ENCODE peak calls at places on chromosomes 7 and 10, in ten cellular contexts. One of them, this sample, is unnamed.

GRCh38 chr7:65269150-65269856 is 104.4 kb upstream of the ZNF92 start:
- DNase-seq in H7: peak; percentile 96
- DNase-seq in fibroblast of the aortic adventitia: no peak
- DNase-seq in BE2C: peak; percentile 97
- DNase-seq in OCI-LY7: peak; percentile 94
- DNase-seq in foreskin fibroblast: no peak
- DNase-seq in GM23248: peak; percentile 20
- DNase-seq in pancreas: no peak
- DNase-seq in psoas muscle: no peak
- DNase-seq in lower lobe of right lung: peak; percentile 46
- DNase-seq in this sample: no peak

GRCh38 chr7:108246227-108246837 is 116.2 kb upstream of the LAMB4 start:
- DNase-seq in psoas muscle: peak; percentile 14
- DNase-seq in lower lobe of right lung: no peak
- DNase-seq in H7: no peak
- DNase-seq in GM23248: peak; percentile 99
- DNase-seq in BE2C: no peak
- DNase-seq in OCI-LY7: no peak
- DNase-seq in pancreas: no peak
- DNase-seq in foreskin fibroblast: peak; percentile 98
- DNase-seq in fibroblast of the aortic adventitia: peak; percentile 98
- DNase-seq in this sample: peak; percentile 59

GRCh38 chr10:119449760-119450461 is 92.6 kb downstream of the RGS10 start:
- DNase-seq in H7: no peak
- DNase-seq in foreskin fibroblast: peak; percentile 37
- DNase-seq in fibroblast of the aortic adventitia: peak; percentile 96
- DNase-seq in lower lobe of right lung: peak; percentile 54
- DNase-seq in pancreas: no peak
- DNase-seq in OCI-LY7: peak; percentile 45
- DNase-seq in psoas muscle: peak; percentile 79
- DNase-seq in GM23248: peak; percentile 100
- DNase-seq in BE2C: peak; percentile 72
- DNase-seq in this sample: peak; percentile 75

GRCh38 chr10:29372920-29373319 is 84.0 kb downstream of the LYZL1 start:
- DNase-seq in pancreas: no peak
- DNase-seq in OCI-LY7: no peak
- DNase-seq in psoas muscle: no peak
- DNase-seq in fibroblast of the aortic adventitia: no peak
- DNase-seq in BE2C: peak; percentile 28
- DNase-seq in lower lobe of right lung: no peak
- DNase-seq in GM23248: no peak
- DNase-seq in foreskin fibroblast: no peak
- DNase-seq in H7: no peak
- DNase-seq in this sample: no peak

GRCh38 chr10:102243304-102243703 is 2.0 kb upstream of the PITX3 start:
- DNase-seq in fibroblast of the aortic adventitia: peak; percentile 89
- DNase-seq in OCI-LY7: no peak
- DNase-seq in psoas muscle: no peak
- DNase-seq in lower lobe of right lung: no peak
- DNase-seq in foreskin fibroblast: peak; percentile 81
- DNase-seq in BE2C: no peak
- DNase-seq in pancreas: no peak
- DNase-seq in GM23248: peak; percentile 89
- DNase-seq in H7: no peak
- DNase-seq in this sample: no peak

GRCh38 chr10:10911471-10911921 is 106.2 kb upstream of the CELF2 start:
- DNase-seq in H7: peak; percentile 24
- DNase-seq in OCI-LY7: no peak
- DNase-seq in BE2C: no peak
- DNase-seq in GM23248: peak; percentile 89
- DNase-seq in foreskin fibroblast: peak; percentile 89
- DNase-seq in pancreas: no peak
- DNase-seq in fibroblast of the aortic adventitia: peak; percentile 94
- DNase-seq in lower lobe of right lung: peak; percentile 83
- DNase-seq in psoas muscle: peak; percentile 82
- DNase-seq in this sample: peak; percentile 90

GRCh38 chr10:4270116-4270515 is 485.1 kb upstream of the KLF6 start:
- DNase-seq in lower lobe of right lung: no peak
- DNase-seq in psoas muscle: no peak
- DNase-seq in pancreas: no peak
- DNase-seq in BE2C: no peak
- DNase-seq in fibroblast of the aortic adventitia: peak; percentile 85
- DNase-seq in GM23248: peak; percentile 91
- DNase-seq in H7: no peak
- DNase-seq in foreskin fibroblast: peak; percentile 86
- DNase-seq in OCI-LY7: no peak
- DNase-seq in this sample: no peak

GRCh38 chr7:105975770-105976428 is 12.8 kb downstream of the CDHR3 start:
- DNase-seq in H7: no peak
- DNase-seq in fibroblast of the aortic adventitia: peak; percentile 29
- DNase-seq in foreskin fibroblast: peak; percentile 13
- DNase-seq in psoas muscle: no peak
- DNase-seq in lower lobe of right lung: no peak
- DNase-seq in BE2C: no peak
- DNase-seq in GM23248: peak; percentile 50
- DNase-seq in OCI-LY7: no peak
- DNase-seq in pancreas: no peak
- DNase-seq in this sample: no peak

GRCh38 chr7:19269301-19269700 is 124.1 kb upstream of the FERD3L start:
- DNase-seq in H7: no peak
- DNase-seq in OCI-LY7: no peak
- DNase-seq in lower lobe of right lung: no peak
- DNase-seq in fibroblast of the aortic adventitia: no peak
- DNase-seq in psoas muscle: no peak
- DNase-seq in BE2C: no peak
- DNase-seq in GM23248: no peak
- DNase-seq in foreskin fibroblast: no peak
- DNase-seq in pancreas: no peak
- DNase-seq in this sample: no peak

GRCh38 chr7:19262794-19263193 is 117.6 kb upstream of the FERD3L start:
- DNase-seq in psoas muscle: no peak
- DNase-seq in fibroblast of the aortic adventitia: no peak
- DNase-seq in foreskin fibroblast: no peak
- DNase-seq in H7: no peak
- DNase-seq in GM23248: no peak
- DNase-seq in BE2C: no peak
- DNase-seq in OCI-LY7: no peak
- DNase-seq in pancreas: no peak
- DNase-seq in lower lobe of right lung: no peak
- DNase-seq in this sample: no peak

DNA sequence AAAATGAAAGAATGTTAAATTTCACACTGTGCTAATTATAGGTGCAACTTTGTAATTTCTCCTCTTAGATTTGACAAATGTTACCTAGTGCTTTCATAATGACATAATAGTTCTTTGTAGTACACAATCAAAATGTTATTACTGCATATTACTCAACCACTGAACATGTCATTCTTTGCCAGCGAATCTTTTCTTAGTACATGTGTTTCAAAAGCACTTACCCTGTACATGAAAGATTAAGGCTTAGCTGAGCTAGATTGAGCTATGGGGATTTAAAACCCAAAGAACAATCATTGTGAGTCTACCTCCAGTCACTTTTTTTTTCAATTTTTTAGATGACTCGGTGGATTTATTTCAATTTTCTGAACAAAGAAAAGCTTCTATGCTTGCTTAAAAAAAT is 123.5 kb upstream of the FERD3L start:
- DNase-seq in foreskin fibroblast: peak; percentile 11
- DNase-seq in lower lobe of right lung: no peak
- DNase-seq in H7: no peak
- DNase-seq in pancreas: no peak
- DNase-seq in OCI-LY7: no peak
- DNase-seq in GM23248: peak; percentile 44
- DNase-seq in psoas muscle: no peak
- DNase-seq in fibroblast of the aortic adventitia: peak; percentile 35
- DNase-seq in BE2C: no peak
- DNase-seq in this sample: no peak
- H3K4me3 ChIP-seq in foreskin fibroblast: no peak overlapping the region
- H3K4me3 ChIP-seq in lower lobe of right lung: no peak overlapping the region
- H3K4me3 ChIP-seq in H7: no peak overlapping the region
- H3K4me3 ChIP-seq in pancreas: no peak overlapping the region
- H3K4me3 ChIP-seq in OCI-LY7: no peak overlapping the region
- H3K4me3 ChIP-seq in GM23248: peak overlapping the region; percentile 32
- H3K4me3 ChIP-seq in psoas muscle: no peak overlapping the region
- H3K4me3 ChIP-seq in fibroblast of the aortic adventitia: no peak overlapping the region
- H3K4me3 ChIP-seq in BE2C: no peak overlapping the region
- H3K4me3 ChIP-seq in this sample: no peak overlapping the region

GRCh38 chr10:126561499-126562208 is 108.8 kb downstream of the C10orf90 start:
- DNase-seq in H7: peak; percentile 45
- DNase-seq in lower lobe of right lung: no peak
- DNase-seq in GM23248: peak; percentile 53
- DNase-seq in fibroblast of the aortic adventitia: peak; percentile 23
- DNase-seq in pancreas: no peak
- DNase-seq in BE2C: no peak
- DNase-seq in OCI-LY7: no peak
- DNase-seq in foreskin fibroblast: no peak
- DNase-seq in psoas muscle: no peak
- DNase-seq in this sample: no peak
- H3K4me3 ChIP-seq in H7: no peak overlapping the region
- H3K4me3 ChIP-seq in lower lobe of right lung: no peak overlapping the region
- H3K4me3 ChIP-seq in GM23248: peak overlapping the region; percentile 69
- H3K4me3 ChIP-seq in fibroblast of the aortic adventitia: peak overlapping the region; percentile 52
- H3K4me3 ChIP-seq in pancreas: no peak overlapping the region
- H3K4me3 ChIP-seq in BE2C: no peak overlapping the region
- H3K4me3 ChIP-seq in OCI-LY7: no peak overlapping the region
- H3K4me3 ChIP-seq in foreskin fibroblast: peak overlapping the region; percentile 42
- H3K4me3 ChIP-seq in psoas muscle: peak overlapping the region; percentile 33
- H3K4me3 ChIP-seq in this sample: no peak overlapping the region

GRCh38 chr7:35255909-35256876 is 2.3 kb upstream of the TBX20 start:
- DNase-seq in pancreas: no peak
- DNase-seq in psoas muscle: no peak
- DNase-seq in BE2C: no peak
- DNase-seq in lower lobe of right lung: no peak
- DNase-seq in fibroblast of the aortic adventitia: no peak
- DNase-seq in foreskin fibroblast: no peak
- DNase-seq in H7: peak; percentile 71
- DNase-seq in OCI-LY7: peak; percentile 13
- DNase-seq in GM23248: no peak
- DNase-seq in this sample: no peak

GRCh38 chr7:35255417-35255798 is 1.5 kb upstream of the TBX20 start:
- DNase-seq in H7: peak; percentile 62
- DNase-seq in BE2C: no peak
- DNase-seq in fibroblast of the aortic adventitia: no peak
- DNase-seq in OCI-LY7: no peak
- DNase-seq in pancreas: no peak
- DNase-seq in foreskin fibroblast: no peak
- DNase-seq in lower lobe of right lung: no peak
- DNase-seq in psoas muscle: no peak
- DNase-seq in GM23248: no peak
- DNase-seq in this sample: no peak

GRCh38 chr7:35253680-35254495 is at the start of gene TBX20:
- DNase-seq in foreskin fibroblast: peak; percentile 44
- DNase-seq in BE2C: peak; percentile 91
- DNase-seq in pancreas: peak; percentile 74
- DNase-seq in psoas muscle: peak; percentile 41
- DNase-seq in lower lobe of right lung: peak; percentile 59
- DNase-seq in OCI-LY7: peak; percentile 66
- DNase-seq in GM23248: peak; percentile 47
- DNase-seq in fibroblast of the aortic adventitia: peak; percentile 74
- DNase-seq in H7: peak; percentile 91
- DNase-seq in this sample: peak; percentile 86

GRCh38 chr7:35253182-35253679 is 669 bp downstream of the TBX20 start:
- DNase-seq in GM23248: no peak
- DNase-seq in OCI-LY7: peak; percentile 41
- DNase-seq in fibroblast of the aortic adventitia: peak; percentile 35
- DNase-seq in lower lobe of right lung: no peak
- DNase-seq in foreskin fibroblast: no peak
- DNase-seq in BE2C: no peak
- DNase-seq in H7: peak; percentile 79
- DNase-seq in psoas muscle: no peak
- DNase-seq in pancreas: no peak
- DNase-seq in this sample: no peak

DNA sequence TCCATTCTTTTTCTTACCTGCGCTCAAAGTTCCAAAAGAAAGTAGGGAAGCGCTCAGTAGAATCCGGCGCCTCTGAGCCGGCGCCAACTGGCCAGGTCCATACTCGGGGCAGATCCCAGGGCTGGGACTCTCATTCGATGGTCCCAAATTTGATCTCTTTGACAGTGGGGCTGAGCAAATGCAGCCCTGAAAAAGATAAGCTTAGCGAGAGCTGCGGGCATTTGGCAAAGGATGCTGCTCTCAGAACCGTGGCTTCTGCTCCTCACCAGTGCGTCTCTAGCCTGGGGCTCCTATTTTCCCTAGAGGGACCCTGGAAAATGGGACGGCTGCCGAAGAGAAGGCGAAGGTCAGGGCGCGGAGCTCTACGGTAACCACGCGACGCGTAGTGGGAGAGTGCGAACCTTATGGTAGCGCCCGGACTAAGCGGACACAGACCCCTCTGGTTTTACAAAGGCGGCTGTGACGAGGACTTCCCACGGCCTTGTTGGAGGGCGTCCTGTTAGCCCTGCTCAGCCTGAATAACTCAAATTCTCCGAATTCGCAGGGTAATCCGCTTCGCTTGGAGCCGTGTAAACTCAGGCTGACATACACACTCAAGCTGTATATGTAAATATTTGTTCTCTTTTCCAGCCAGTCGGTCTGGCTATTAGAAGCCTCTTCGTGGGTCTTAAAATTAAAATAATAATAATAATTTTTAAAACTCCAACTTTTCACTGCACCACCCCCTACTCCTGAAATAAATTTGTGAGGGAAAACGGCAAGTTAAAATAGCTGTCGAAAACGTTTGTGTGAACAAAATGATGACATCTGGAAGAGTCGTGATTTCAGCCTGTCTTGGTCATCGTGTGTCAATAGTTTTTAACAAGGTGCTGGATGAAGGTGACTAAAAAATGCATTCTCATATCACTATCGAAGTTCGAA is 856 bp upstream of the TBX20 start:
- DNase-seq in fibroblast of the aortic adventitia: no peak
- DNase-seq in OCI-LY7: no peak
- DNase-seq in H7: no peak
- DNase-seq in pancreas: no peak
- DNase-seq in BE2C: no peak
- DNase-seq in lower lobe of right lung: no peak
- DNase-seq in GM23248: no peak
- DNase-seq in psoas muscle: no peak
- DNase-seq in foreskin fibroblast: no peak
- DNase-seq in this sample: peak; percentile 60
- H3K4me3 ChIP-seq in fibroblast of the aortic adventitia: peak overlapping the region; percentile 84
- H3K4me3 ChIP-seq in OCI-LY7: peak overlapping the region; percentile 78
- H3K4me3 ChIP-seq in H7: peak overlapping the region; percentile 50
- H3K4me3 ChIP-seq in pancreas: no peak overlapping the region
- H3K4me3 ChIP-seq in BE2C: peak overlapping the region; percentile 83
- H3K4me3 ChIP-seq in lower lobe of right lung: peak overlapping the region; percentile 49
- H3K4me3 ChIP-seq in GM23248: peak overlapping the region; percentile 54
- H3K4me3 ChIP-seq in psoas muscle: peak overlapping the region; percentile 52
- H3K4me3 ChIP-seq in foreskin fibroblast: peak overlapping the region; percentile 52
- H3K4me3 ChIP-seq in this sample: peak overlapping the region; percentile 81

DNA sequence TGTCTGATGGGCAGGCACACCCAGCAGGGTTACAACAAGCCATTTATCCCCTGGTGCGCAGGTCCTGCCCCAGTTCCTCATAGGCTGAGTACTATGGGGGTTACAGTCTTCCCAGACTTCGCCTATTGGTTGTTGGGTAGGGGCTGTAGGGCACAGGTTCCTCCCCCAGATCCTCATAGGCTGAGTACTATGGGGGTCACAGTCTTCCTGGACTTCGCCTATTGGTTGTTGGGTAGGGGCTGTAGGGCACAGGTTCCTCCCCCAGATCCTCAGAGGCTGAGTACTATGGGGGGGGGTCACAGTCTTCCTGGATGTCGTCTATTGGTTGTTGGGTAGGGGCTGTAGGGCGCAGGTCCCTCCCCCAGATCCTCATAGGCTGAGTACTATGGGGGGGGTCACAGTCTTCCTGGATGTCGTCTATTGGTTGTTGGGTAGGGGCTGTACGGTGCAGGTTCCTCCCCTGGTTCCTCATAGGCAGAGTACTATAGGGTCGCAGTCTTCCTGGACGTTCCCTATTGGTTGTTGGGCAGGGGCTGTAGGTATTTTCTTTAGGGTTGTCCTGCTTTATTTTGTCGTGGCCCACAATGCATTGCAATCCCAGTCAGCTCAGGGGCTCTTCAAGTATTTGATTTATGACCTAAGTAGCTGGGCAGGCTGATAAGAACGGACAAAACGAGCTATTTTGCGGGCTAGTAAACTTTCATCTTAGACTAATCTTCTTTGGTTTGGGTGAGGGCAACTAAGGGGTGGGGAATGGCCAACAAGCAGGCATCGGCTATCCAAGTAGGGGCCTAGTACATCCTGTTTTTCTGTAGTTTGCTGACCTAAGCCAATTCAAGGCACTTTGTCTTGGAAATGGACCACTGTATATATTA is 3.4 kb downstream of the LRRC27 start:
- DNase-seq in OCI-LY7: peak; percentile 73
- DNase-seq in foreskin fibroblast: no peak
- DNase-seq in fibroblast of the aortic adventitia: no peak
- DNase-seq in psoas muscle: no peak
- DNase-seq in BE2C: peak; percentile 80
- DNase-seq in H7: no peak
- DNase-seq in GM23248: no peak
- DNase-seq in lower lobe of right lung: peak; percentile 89
- DNase-seq in pancreas: no peak
- DNase-seq in this sample: no peak
- H3K4me3 ChIP-seq in OCI-LY7: peak overlapping the region; percentile 40
- H3K4me3 ChIP-seq in foreskin fibroblast: no peak overlapping the region
- H3K4me3 ChIP-seq in fibroblast of the aortic adventitia: no peak overlapping the region
- H3K4me3 ChIP-seq in psoas muscle: no peak overlapping the region
- H3K4me3 ChIP-seq in BE2C: peak overlapping the region; percentile 28
- H3K4me3 ChIP-seq in H7: no peak overlapping the region
- H3K4me3 ChIP-seq in GM23248: no peak overlapping the region
- H3K4me3 ChIP-seq in lower lobe of right lung: peak overlapping the region; percentile 58
- H3K4me3 ChIP-seq in pancreas: no peak overlapping the region
- H3K4me3 ChIP-seq in this sample: no peak overlapping the region

This sample was measured in right atrium auricular region.